ENCODE peak calls at places on chromosomes 2 and 18, in ten cellular contexts. D is Panc1, M is cardiac fibroblast, G is GM12865, O is K562, C is testis, U is brain microvascular endothelial cell, J is fibroblast of pulmonary artery, P is cardiac muscle cell, F is OCI-LY7. V is an unnamed sample.
A peak's percentile ranks its signal among the peaks of the same experiment; 100 is the strongest.

GRCh38 chr2:60706021-60706420 is 50.0 kb upstream of the PAPOLG start:
- DNase-seq in D (no peak), M (peak; percentile 42), G (no peak), O (no peak), C (peak; percentile 10), U (no peak), J (no peak), P (no peak), F (no peak), V (no peak)

GRCh38 chr2:43034242-43034619 is 192.2 kb downstream of the ZFP36L2 start:
- DNase-seq in D (no peak), M (no peak), G (no peak), O (no peak), C (no peak), U (no peak), J (no peak), P (no peak), F (no peak), V (no peak)

GRCh38 chr18:50836521-50836957 is 16.7 kb upstream of the MRO start:
- DNase-seq in D (no peak), M (peak; percentile 64), G (peak; percentile 39), O (no peak), C (no peak), U (peak; percentile 17), J (peak; percentile 86), P (peak; percentile 68), F (peak; percentile 47), V (no peak)

GRCh38 chr2:210584834-210585233 is 28.4 kb downstream of the CPS1 start:
- DNase-seq in D (no peak), M (peak; percentile 65), G (no peak), O (no peak), C (no peak), U (peak; percentile 22), J (peak; percentile 59), P (no peak), F (no peak), V (no peak)

GRCh38 chr2:120910956-120911951 is 175.6 kb downstream of the GLI2 start:
- DNase-seq in D (no peak), M (peak; percentile 52), G (no peak), O (no peak), C (no peak), U (no peak), J (peak; percentile 52), P (peak; percentile 53), F (no peak), V (peak; percentile 84)

GRCh38 chr2:137173514-137173913 is 408.2 kb downstream of the THSD7B start:
- DNase-seq in D (no peak), M (peak; percentile 73), G (peak; percentile 70), O (no peak), C (no peak), U (peak; percentile 94), J (peak; percentile 58), P (peak; percentile 82), F (peak; percentile 3), V (peak; percentile 4)

GRCh38 chr18:23330423-23330822 is 122.7 kb upstream of the RIOK3 start:
- DNase-seq in D (no peak), M (no peak), G (peak; percentile 69), O (no peak), C (no peak), U (no peak), J (no peak), P (no peak), F (peak; percentile 54), V (no peak)

GRCh38 chr2:99425022-99425421 is 64.8 kb downstream of the REV1 start:
- DNase-seq in D (no peak), M (peak; percentile 95), G (no peak), O (no peak), C (no peak), U (peak; percentile 91), J (peak; percentile 94), P (peak; percentile 89), F (no peak), V (no peak)

GRCh38 chr2:167275066-167275465 is 386.8 kb downstream of the XIRP2 start:
- DNase-seq in D (no peak), M (no peak), G (no peak), O (no peak), C (no peak), U (no peak), J (no peak), P (no peak), F (no peak), V (peak; percentile 31)

GRCh38 chr18:48024891-48025660 is 94.6 kb upstream of the SMAD2 start:
- DNase-seq in D (no peak), M (no peak), G (no peak), O (no peak), C (no peak), U (no peak), J (no peak), P (no peak), F (no peak), V (no peak)

GRCh38 chr2:218024336-218024735 is 21.5 kb upstream of the TNS1 start:
- DNase-seq in D (no peak), M (no peak), G (no peak), O (no peak), C (no peak), U (no peak), J (no peak), P (no peak), F (no peak), V (no peak)

GRCh38 chr2:6780765-6781274 is 84.9 kb downstream of the CMPK2 start:
- DNase-seq in D (no peak), M (peak; percentile 16), G (peak; percentile 31), O (no peak), C (peak; percentile 20), U (peak; percentile 25), J (peak; percentile 12), P (peak; percentile 18), F (peak; percentile 89), V (no peak)

GRCh38 chr18:26056291-26056690 is 34.1 kb downstream of the SS18 start:
- DNase-seq in D (no peak), M (peak; percentile 71), G (no peak), O (no peak), C (no peak), U (no peak), J (peak; percentile 76), P (peak; percentile 72), F (no peak), V (no peak)

GRCh38 chr18:60466671-60467070 is 94.1 kb upstream of the MC4R start:
- DNase-seq in D (no peak), M (peak; percentile 61), G (no peak), O (no peak), C (no peak), U (peak; percentile 80), J (peak; percentile 36), P (peak; percentile 14), F (no peak), V (no peak)

GRCh38 chr18:47120428-47120827 is 29.9 kb downstream of the HDHD2 start:
- DNase-seq in D (no peak), M (no peak), G (peak; percentile 82), O (no peak), C (no peak), U (no peak), J (no peak), P (peak; percentile 45), F (no peak), V (no peak)

GRCh38 chr2:174442546-174443510 is 44.0 kb downstream of the GPR155 start:
- DNase-seq in D (peak; percentile 18), M (peak; percentile 84), G (no peak), O (no peak), C (no peak), U (peak; percentile 72), J (peak; percentile 85), P (peak; percentile 85), F (peak; percentile 6), V (no peak)

GRCh38 chr2:108946442-108946841 is 42.6 kb downstream of the EDAR start:
- DNase-seq in D (no peak), M (no peak), G (no peak), O (no peak), C (no peak), U (no peak), J (no peak), P (no peak), F (no peak), V (no peak)
- H3K4me3 ChIP-seq in D (no peak overlapping the region), M (no peak overlapping the region), G (no peak overlapping the region), O (no peak overlapping the region), C (no peak overlapping the region), U (no peak overlapping the region), J (no peak overlapping the region), P (no peak overlapping the region), F (no peak overlapping the region), V (no peak overlapping the region)

DNA sequence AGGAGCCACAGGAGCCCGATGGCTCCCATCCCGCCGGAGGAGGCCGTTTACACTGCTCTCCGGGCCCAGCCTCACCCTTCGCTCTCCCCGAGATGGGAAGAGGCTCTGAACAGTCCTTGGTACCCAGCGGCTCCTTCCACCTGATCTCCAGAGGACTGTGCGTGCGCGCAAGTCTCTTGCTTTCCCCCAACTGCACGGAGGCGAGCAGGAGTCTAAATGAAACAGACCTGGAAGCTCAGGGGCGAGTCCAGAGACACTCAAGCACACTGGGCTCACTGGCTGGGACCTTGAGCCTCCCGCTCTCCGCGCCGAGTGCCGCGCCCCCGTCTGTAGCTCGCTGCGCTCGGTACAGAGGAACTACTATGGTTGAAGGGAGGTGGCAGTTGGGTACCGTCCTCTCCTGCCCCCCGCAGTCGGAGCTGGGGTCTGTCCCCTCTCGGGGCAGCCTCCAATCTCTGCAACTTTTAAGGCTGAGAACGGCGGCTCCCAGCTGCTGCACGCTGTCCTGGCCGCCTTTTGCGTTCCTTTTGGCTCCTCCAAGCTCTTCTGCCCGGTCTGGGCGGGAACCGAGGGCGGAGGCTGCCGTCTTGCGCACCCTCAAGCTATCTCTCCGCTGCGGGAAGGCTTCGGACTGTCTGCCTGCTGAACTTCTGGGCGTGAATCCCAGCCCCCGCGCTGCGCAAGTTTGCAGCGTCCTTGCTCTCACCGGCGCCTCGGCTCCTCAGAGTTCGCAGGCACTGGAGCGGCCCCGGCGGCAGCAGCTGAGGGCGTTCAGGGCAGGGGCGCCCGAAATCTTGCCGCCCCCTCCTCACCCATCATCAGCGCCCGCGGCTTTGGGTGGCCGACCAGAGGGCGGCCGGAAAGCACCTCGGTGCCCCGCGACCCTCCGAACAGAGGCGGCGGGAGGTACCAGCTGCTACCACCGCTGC is 491 bp downstream of the ALK start:
- DNase-seq in D (no peak), M (peak; percentile 11), G (peak; percentile 3), O (no peak), C (peak; percentile 25), U (no peak), J (no peak), P (peak; percentile 19), F (no peak), V (no peak)
- H3K4me3 ChIP-seq in D (peak overlapping the region; percentile 21), M (no peak overlapping the region), G (no peak overlapping the region), O (no peak overlapping the region), C (peak overlapping the region; percentile 45), U (peak overlapping the region; percentile 34), J (no peak overlapping the region), P (peak overlapping the region; percentile 32), F (no peak overlapping the region), V (peak overlapping the region; percentile 45)

GRCh38 chr2:27398962-27399361 is 10.4 kb downstream of the PPM1G start:
- DNase-seq in D (no peak), M (no peak), G (no peak), O (no peak), C (no peak), U (no peak), J (no peak), P (no peak), F (no peak), V (no peak)
- H3K4me3 ChIP-seq in D (no peak overlapping the region), M (no peak overlapping the region), G (no peak overlapping the region), O (no peak overlapping the region), C (no peak overlapping the region), U (no peak overlapping the region), J (no peak overlapping the region), P (no peak overlapping the region), F (no peak overlapping the region), V (no peak overlapping the region)

DNA sequence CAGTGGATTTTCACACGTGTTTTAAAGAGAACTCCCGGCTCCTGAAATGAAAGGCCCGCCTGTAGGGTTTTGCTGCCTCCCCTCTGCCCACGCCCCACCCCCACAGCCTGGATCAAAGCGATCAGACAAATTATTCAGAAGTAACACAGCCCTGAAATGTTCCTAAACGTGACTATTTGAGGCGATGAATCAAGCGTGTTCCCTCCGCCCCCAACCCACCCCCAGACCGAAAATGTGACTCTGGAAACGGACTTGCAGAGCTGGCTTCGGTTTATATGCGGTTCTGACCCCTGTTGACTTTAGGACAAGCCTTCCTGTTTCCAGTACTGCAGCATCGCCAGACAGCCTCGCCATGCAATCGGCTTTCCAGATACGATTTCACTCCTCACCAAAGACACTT is 28.8 kb upstream of the SMIM21 start:
- DNase-seq in D (no peak), M (no peak), G (no peak), O (no peak), C (no peak), U (no peak), J (no peak), P (peak; percentile 17), F (no peak), V (peak; percentile 35)
- H3K4me3 ChIP-seq in D (no peak overlapping the region), M (peak overlapping the region; percentile 45), G (no peak overlapping the region), O (no peak overlapping the region), C (peak overlapping the region; percentile 56), U (peak overlapping the region; percentile 54), J (peak overlapping the region; percentile 44), P (no peak overlapping the region), F (no peak overlapping the region), V (peak overlapping the region; percentile 38)